ENCODE peak calls at places on chromosomes 11 and 22, in four cellular contexts. S is C1 segment of cervical spinal cord; W is activated CD4-positive, alpha-beta memory T cell treated with anti-CD3 and anti-CD28 coated beads, Interleukin-2, amount 10 ng/mL, durations not matched to agents 7 days and 5 days; O is aorta. J is an unnamed sample.

GRCh38 chr11:86069408-86070086 is 663 bp upstream of the PICALM start:
- DNase-seq in S (no peak), W (no peak), O (peak), J (no peak)

GRCh38 chr22:49573109-49573765 is 254.4 kb downstream of the BRD1 start:
- DNase-seq in S (no peak), W (no peak), O (no peak), J (no peak)

GRCh38 chr11:57405271-57405890 is 14.9 kb upstream of the PRG2 start:
- DNase-seq in S (no peak), W (no peak), O (no peak), J (no peak)

GRCh38 chr11:131056036-131056435 is 139.8 kb upstream of the SNX19 start:
- DNase-seq in S (no peak), W (no peak), O (no peak), J (no peak)

GRCh38 chr11:63952570-63952969 is 13.8 kb downstream of the NAA40 start:
- DNase-seq in S (no peak), W (no peak), O (no peak), J (no peak)

GRCh38 chr11:33394431-33395109 is 137.4 kb downstream of the HIPK3 start:
- DNase-seq in S (no peak), W (no peak), O (no peak), J (no peak)

GRCh38 chr11:68120212-68121066 is 749 bp downstream of the CHKA start:
- DNase-seq in S (peak), W (peak), O (peak), J (peak)

GRCh38 chr22:45344339-45344738 is 34.6 kb downstream of the FAM118A start:
- DNase-seq in S (no peak), W (no peak), O (no peak), J (no peak)

GRCh38 chr22:36325163-36326031 is 62.4 kb downstream of the MYH9 start:
- DNase-seq in S (no peak), W (no peak), O (peak), J (no peak)